ENCODE peak calls at places on chromosome 4, in seven cellular contexts. One of them, this sample, is unnamed.

GRCh38 chr4:98510757-98511517 is 147.5 kb downstream of the TSPAN5 start:
- DNase-seq in RPMI8226: no peak
- DNase-seq in COLO829: no peak
- DNase-seq in lower lobe of right lung: no peak
- DNase-seq in cardiac septum: no peak
- DNase-seq in ACHN: no peak
- DNase-seq in kidney: no peak
- DNase-seq in this sample: peak

GRCh38 chr4:65943076-65943475 is 272.8 kb upstream of the EPHA5 start:
- DNase-seq in RPMI8226: no peak
- DNase-seq in COLO829: peak
- DNase-seq in lower lobe of right lung: no peak
- DNase-seq in cardiac septum: no peak
- DNase-seq in ACHN: peak
- DNase-seq in kidney: no peak
- DNase-seq in this sample: no peak

GRCh38 chr4:108465886-108466491 is 154.4 kb upstream of the RPL34 start:
- DNase-seq in RPMI8226: no peak
- DNase-seq in COLO829: no peak
- DNase-seq in lower lobe of right lung: no peak
- DNase-seq in cardiac septum: no peak
- DNase-seq in ACHN: no peak
- DNase-seq in kidney: no peak
- DNase-seq in this sample: no peak

GRCh38 chr4:15132739-15133138 is 130.5 kb downstream of the CPEB2 start:
- DNase-seq in RPMI8226: no peak
- DNase-seq in COLO829: peak
- DNase-seq in lower lobe of right lung: no peak
- DNase-seq in cardiac septum: no peak
- DNase-seq in ACHN: no peak
- DNase-seq in kidney: no peak
- DNase-seq in this sample: no peak

GRCh38 chr4:72076562-72076961 is 44.8 kb downstream of the NPFFR2 start:
- DNase-seq in RPMI8226: no peak
- DNase-seq in COLO829: no peak
- DNase-seq in lower lobe of right lung: no peak
- DNase-seq in cardiac septum: no peak
- DNase-seq in ACHN: peak
- DNase-seq in kidney: no peak
- DNase-seq in this sample: no peak

GRCh38 chr4:54227261-54228063 is 1.6 kb upstream of the PDGFRA start:
- DNase-seq in RPMI8226: no peak
- DNase-seq in COLO829: peak
- DNase-seq in lower lobe of right lung: peak
- DNase-seq in cardiac septum: no peak
- DNase-seq in ACHN: peak
- DNase-seq in kidney: peak
- DNase-seq in this sample: no peak

GRCh38 chr4:113697429-113697828 is 64.1 kb downstream of the CAMK2D start:
- DNase-seq in RPMI8226: no peak
- DNase-seq in COLO829: no peak
- DNase-seq in lower lobe of right lung: no peak
- DNase-seq in cardiac septum: no peak
- DNase-seq in ACHN: no peak
- DNase-seq in kidney: no peak
- DNase-seq in this sample: no peak

GRCh38 chr4:8419222-8420041 is 21.1 kb downstream of the ACOX3 start:
- DNase-seq in RPMI8226: no peak
- DNase-seq in COLO829: no peak
- DNase-seq in lower lobe of right lung: no peak
- DNase-seq in cardiac septum: no peak
- DNase-seq in ACHN: peak
- DNase-seq in kidney: no peak
- DNase-seq in this sample: peak

GRCh38 chr4:140156529-140157171 is 2.7 kb upstream of the MAML3 start:
- DNase-seq in RPMI8226: peak
- DNase-seq in COLO829: no peak
- DNase-seq in lower lobe of right lung: no peak
- DNase-seq in cardiac septum: no peak
- DNase-seq in ACHN: no peak
- DNase-seq in kidney: no peak
- DNase-seq in this sample: peak

GRCh38 chr4:3485011-3485881 is 22.1 kb downstream of the DOK7 start:
- DNase-seq in RPMI8226: peak
- DNase-seq in COLO829: no peak
- DNase-seq in lower lobe of right lung: no peak
- DNase-seq in cardiac septum: no peak
- DNase-seq in ACHN: no peak
- DNase-seq in kidney: peak
- DNase-seq in this sample: peak

GRCh38 chr4:73593631-73594241 is 26.5 kb downstream of the RASSF6 start:
- DNase-seq in RPMI8226: peak
- DNase-seq in COLO829: no peak
- DNase-seq in lower lobe of right lung: no peak
- DNase-seq in cardiac septum: no peak
- DNase-seq in ACHN: peak
- DNase-seq in kidney: no peak
- DNase-seq in this sample: peak